ENCODE peak calls at places on chromosomes 1 and 21, in seven cellular contexts. One of them, this sample, is unnamed.
A peak's percentile ranks its signal among the peaks of the same experiment; 100 is the strongest.

GRCh38 chr1:190699165-190699564 is 221.5 kb upstream of the BRINP3 start:
- DNase-seq in T-helper 1 cell: no peak
- DNase-seq in right atrium auricular region: no peak
- DNase-seq in breast epithelium: no peak
- DNase-seq in occipital lobe: no peak
- DNase-seq in fibroblast of pulmonary artery: no peak
- DNase-seq in T-helper 2 cell: no peak
- DNase-seq in this sample: no peak

GRCh38 chr1:6450943-6451373 is 15.0 kb downstream of the TNFRSF25 start:
- DNase-seq in occipital lobe: no peak
- DNase-seq in T-helper 2 cell: no peak
- DNase-seq in right atrium auricular region: no peak
- DNase-seq in T-helper 1 cell: no peak
- DNase-seq in breast epithelium: no peak
- DNase-seq in fibroblast of pulmonary artery: no peak
- DNase-seq in this sample: no peak

GRCh38 chr1:94621392-94621791 is 79.8 kb upstream of the F3 start:
- DNase-seq in right atrium auricular region: no peak
- DNase-seq in occipital lobe: no peak
- DNase-seq in T-helper 2 cell: no peak
- DNase-seq in fibroblast of pulmonary artery: no peak
- DNase-seq in breast epithelium: peak; percentile 75
- DNase-seq in T-helper 1 cell: no peak
- DNase-seq in this sample: peak; percentile 55

GRCh38 chr1:245209658-245210415 is 55.1 kb downstream of the KIF26B start:
- DNase-seq in occipital lobe: no peak
- DNase-seq in fibroblast of pulmonary artery: no peak
- DNase-seq in breast epithelium: no peak
- DNase-seq in right atrium auricular region: no peak
- DNase-seq in T-helper 1 cell: no peak
- DNase-seq in T-helper 2 cell: no peak
- DNase-seq in this sample: no peak

GRCh38 chr1:104648269-104648691 is 898.6 kb downstream of the AMY1C start:
- DNase-seq in T-helper 2 cell: no peak
- DNase-seq in T-helper 1 cell: no peak
- DNase-seq in fibroblast of pulmonary artery: peak; percentile 2
- DNase-seq in right atrium auricular region: no peak
- DNase-seq in occipital lobe: no peak
- DNase-seq in breast epithelium: no peak
- DNase-seq in this sample: peak; percentile 13

GRCh38 chr1:1079408-1080121 is 5.5 kb upstream of the RNF223 start:
- DNase-seq in T-helper 2 cell: peak; percentile 13
- DNase-seq in T-helper 1 cell: no peak
- DNase-seq in fibroblast of pulmonary artery: peak; percentile 85
- DNase-seq in breast epithelium: peak; percentile 92
- DNase-seq in occipital lobe: no peak
- DNase-seq in right atrium auricular region: peak; percentile 67
- DNase-seq in this sample: peak; percentile 97

GRCh38 chr21:29056005-29056404 is 17.4 kb downstream of the CCT8 start:
- DNase-seq in right atrium auricular region: no peak
- DNase-seq in breast epithelium: no peak
- DNase-seq in occipital lobe: no peak
- DNase-seq in fibroblast of pulmonary artery: no peak
- DNase-seq in T-helper 1 cell: no peak
- DNase-seq in T-helper 2 cell: no peak
- DNase-seq in this sample: no peak

GRCh38 chr1:46517932-46518498 is 28.4 kb downstream of the DMBX1 start:
- DNase-seq in occipital lobe: no peak
- DNase-seq in fibroblast of pulmonary artery: no peak
- DNase-seq in breast epithelium: no peak
- DNase-seq in T-helper 2 cell: no peak
- DNase-seq in right atrium auricular region: no peak
- DNase-seq in T-helper 1 cell: no peak
- DNase-seq in this sample: no peak

GRCh38 chr1:204188959-204189639 is 7.2 kb downstream of the KISS1 start:
- DNase-seq in right atrium auricular region: no peak
- DNase-seq in T-helper 1 cell: no peak
- DNase-seq in breast epithelium: no peak
- DNase-seq in fibroblast of pulmonary artery: no peak
- DNase-seq in T-helper 2 cell: no peak
- DNase-seq in occipital lobe: peak; percentile 23
- DNase-seq in this sample: no peak

GRCh38 chr1:164707868-164708331 is 148.9 kb downstream of the PBX1 start:
- DNase-seq in right atrium auricular region: no peak
- DNase-seq in breast epithelium: no peak
- DNase-seq in T-helper 1 cell: no peak
- DNase-seq in fibroblast of pulmonary artery: peak; percentile 61
- DNase-seq in occipital lobe: no peak
- DNase-seq in T-helper 2 cell: no peak
- DNase-seq in this sample: peak; percentile 82

GRCh38 chr1:59204001-59204400 is 92.9 kb upstream of the FGGY start:
- DNase-seq in breast epithelium: peak; percentile 27
- DNase-seq in right atrium auricular region: peak; percentile 69
- DNase-seq in occipital lobe: no peak
- DNase-seq in T-helper 2 cell: no peak
- DNase-seq in fibroblast of pulmonary artery: peak; percentile 82
- DNase-seq in T-helper 1 cell: no peak
- DNase-seq in this sample: no peak

GRCh38 chr1:201676061-201676644 is 137.2 kb downstream of the NAV1 start:
- DNase-seq in T-helper 1 cell: no peak
- DNase-seq in occipital lobe: no peak
- DNase-seq in T-helper 2 cell: no peak
- DNase-seq in fibroblast of pulmonary artery: peak; percentile 31
- DNase-seq in breast epithelium: no peak
- DNase-seq in right atrium auricular region: no peak
- DNase-seq in this sample: peak; percentile 65

GRCh38 chr1:201022824-201023516 is 544 bp downstream of the KIF21B start:
- DNase-seq in occipital lobe: peak; percentile 41
- DNase-seq in right atrium auricular region: no peak
- DNase-seq in fibroblast of pulmonary artery: no peak
- DNase-seq in T-helper 2 cell: no peak
- DNase-seq in T-helper 1 cell: no peak
- DNase-seq in breast epithelium: no peak
- DNase-seq in this sample: no peak

GRCh38 chr21:30104246-30104645 is 62.4 kb downstream of the CLDN17 start:
- DNase-seq in occipital lobe: no peak
- DNase-seq in right atrium auricular region: no peak
- DNase-seq in breast epithelium: no peak
- DNase-seq in T-helper 1 cell: no peak
- DNase-seq in T-helper 2 cell: no peak
- DNase-seq in fibroblast of pulmonary artery: no peak
- DNase-seq in this sample: no peak

GRCh38 chr1:201325678-201326060 is 42.4 kb downstream of the PKP1 start:
- DNase-seq in occipital lobe: no peak
- DNase-seq in T-helper 1 cell: no peak
- DNase-seq in T-helper 2 cell: no peak
- DNase-seq in breast epithelium: no peak
- DNase-seq in right atrium auricular region: no peak
- DNase-seq in fibroblast of pulmonary artery: no peak
- DNase-seq in this sample: no peak

GRCh38 chr1:55239548-55239947 is 24.4 kb upstream of the USP24 start:
- DNase-seq in occipital lobe: no peak
- DNase-seq in right atrium auricular region: no peak
- DNase-seq in breast epithelium: no peak
- DNase-seq in T-helper 2 cell: no peak
- DNase-seq in fibroblast of pulmonary artery: no peak
- DNase-seq in T-helper 1 cell: no peak
- DNase-seq in this sample: no peak

GRCh38 chr1:29186252-29186651 is 4.6 kb upstream of the SRSF4 start:
- DNase-seq in T-helper 2 cell: no peak
- DNase-seq in T-helper 1 cell: no peak
- DNase-seq in fibroblast of pulmonary artery: no peak
- DNase-seq in right atrium auricular region: no peak
- DNase-seq in occipital lobe: no peak
- DNase-seq in breast epithelium: no peak
- DNase-seq in this sample: no peak

GRCh38 chr1:234621657-234622335 is 11.8 kb upstream of the IRF2BP2 start:
- DNase-seq in T-helper 2 cell: no peak
- DNase-seq in occipital lobe: no peak
- DNase-seq in T-helper 1 cell: no peak
- DNase-seq in breast epithelium: no peak
- DNase-seq in right atrium auricular region: no peak
- DNase-seq in fibroblast of pulmonary artery: peak; percentile 77
- DNase-seq in this sample: peak; percentile 67

GRCh38 chr1:43271186-43272118 is 1.7 kb downstream of the TMEM125 start:
- DNase-seq in fibroblast of pulmonary artery: no peak
- DNase-seq in T-helper 1 cell: no peak
- DNase-seq in T-helper 2 cell: no peak
- DNase-seq in occipital lobe: no peak
- DNase-seq in right atrium auricular region: no peak
- DNase-seq in breast epithelium: no peak
- DNase-seq in this sample: no peak

GRCh38 chr1:10105484-10105883 is 72.7 kb downstream of the UBE4B start:
- DNase-seq in fibroblast of pulmonary artery: peak; percentile 15
- DNase-seq in T-helper 2 cell: no peak
- DNase-seq in breast epithelium: no peak
- DNase-seq in right atrium auricular region: no peak
- DNase-seq in T-helper 1 cell: no peak
- DNase-seq in occipital lobe: peak; percentile 9
- DNase-seq in this sample: peak; percentile 30

GRCh38 chr1:210125143-210125542 is 107.5 kb upstream of the SERTAD4 start:
- DNase-seq in fibroblast of pulmonary artery: no peak
- DNase-seq in right atrium auricular region: no peak
- DNase-seq in T-helper 2 cell: no peak
- DNase-seq in T-helper 1 cell: no peak
- DNase-seq in occipital lobe: no peak
- DNase-seq in breast epithelium: no peak
- DNase-seq in this sample: no peak

GRCh38 chr1:6385673-6386191 is 7.8 kb downstream of the ACOT7 start:
- DNase-seq in right atrium auricular region: no peak
- DNase-seq in breast epithelium: peak; percentile 83
- DNase-seq in occipital lobe: peak; percentile 59
- DNase-seq in fibroblast of pulmonary artery: peak; percentile 92
- DNase-seq in T-helper 1 cell: no peak
- DNase-seq in T-helper 2 cell: no peak
- DNase-seq in this sample: peak; percentile 86

GRCh38 chr1:32180186-32181060 is 948 bp downstream of the TXLNA start:
- DNase-seq in breast epithelium: no peak
- DNase-seq in T-helper 1 cell: no peak
- DNase-seq in T-helper 2 cell: no peak
- DNase-seq in occipital lobe: no peak
- DNase-seq in right atrium auricular region: no peak
- DNase-seq in fibroblast of pulmonary artery: peak; percentile 60
- DNase-seq in this sample: peak; percentile 79

GRCh38 chr1:198391666-198392065 is 148.8 kb downstream of the ATP6V1G3 start:
- DNase-seq in right atrium auricular region: no peak
- DNase-seq in T-helper 2 cell: no peak
- DNase-seq in breast epithelium: no peak
- DNase-seq in fibroblast of pulmonary artery: no peak
- DNase-seq in T-helper 1 cell: no peak
- DNase-seq in occipital lobe: no peak
- DNase-seq in this sample: no peak

GRCh38 chr1:54397090-54397591 is 9.1 kb downstream of the SSBP3 start:
- DNase-seq in T-helper 2 cell: no peak
- DNase-seq in T-helper 1 cell: no peak
- DNase-seq in fibroblast of pulmonary artery: no peak
- DNase-seq in right atrium auricular region: no peak
- DNase-seq in occipital lobe: no peak
- DNase-seq in breast epithelium: no peak
- DNase-seq in this sample: peak; percentile 42

GRCh38 chr1:186828612-186829542 is at the start of gene PLA2G4A:
- DNase-seq in fibroblast of pulmonary artery: peak; percentile 85
- DNase-seq in right atrium auricular region: peak; percentile 72
- DNase-seq in occipital lobe: no peak
- DNase-seq in T-helper 2 cell: no peak
- DNase-seq in breast epithelium: peak; percentile 33
- DNase-seq in T-helper 1 cell: no peak
- DNase-seq in this sample: peak; percentile 64

GRCh38 chr1:51819810-51820209 is 58.7 kb downstream of the NRDC start:
- DNase-seq in T-helper 1 cell: no peak
- DNase-seq in occipital lobe: no peak
- DNase-seq in T-helper 2 cell: no peak
- DNase-seq in fibroblast of pulmonary artery: peak; percentile 8
- DNase-seq in breast epithelium: no peak
- DNase-seq in right atrium auricular region: no peak
- DNase-seq in this sample: peak; percentile 5

GRCh38 chr1:4601986-4602385 is 52.4 kb upstream of the AJAP1 start:
- DNase-seq in fibroblast of pulmonary artery: no peak
- DNase-seq in T-helper 1 cell: no peak
- DNase-seq in T-helper 2 cell: no peak
- DNase-seq in breast epithelium: no peak
- DNase-seq in occipital lobe: no peak
- DNase-seq in right atrium auricular region: no peak
- DNase-seq in this sample: no peak

GRCh38 chr1:27527223-27527856 is 37.4 kb upstream of the WASF2 start:
- DNase-seq in fibroblast of pulmonary artery: no peak
- DNase-seq in right atrium auricular region: no peak
- DNase-seq in T-helper 2 cell: no peak
- DNase-seq in occipital lobe: peak; percentile 39
- DNase-seq in T-helper 1 cell: no peak
- DNase-seq in breast epithelium: peak; percentile 79
- DNase-seq in this sample: no peak